ENCODE peak calls at places on chromosomes 5 and 9, in eight cellular contexts. E is MM.1S, G is neural crest cell, B is brain microvascular endothelial cell, M is colonic mucosa, U is upper lobe of right lung, K is A549, R is GM06990. N is an unnamed sample.

GRCh38 chr9:107312651-107313050 is 29.6 kb downstream of the RAD23B start:
- DNase-seq in K (no peak), B (peak), R (no peak), G (no peak), U (no peak), M (no peak), E (no peak), N (no peak)

GRCh38 chr5:106290841-106291240 is 1379.9 kb downstream of the EFNA5 start:
- DNase-seq in R (no peak), G (no peak), K (no peak), U (no peak), M (no peak), B (no peak), E (no peak), N (no peak)

GRCh38 chr5:124402144-124402581 is 344.3 kb downstream of the ZNF608 start:
- DNase-seq in B (no peak), U (peak), M (peak), E (no peak), K (no peak), R (no peak), G (no peak), N (no peak)

GRCh38 chr5:58357121-58357520 is 102.8 kb downstream of the PLK2 start:
- DNase-seq in G (no peak), R (no peak), K (no peak), M (no peak), E (no peak), U (no peak), B (no peak), N (no peak)

GRCh38 chr5:109803854-109804253 is 114.1 kb downstream of the MAN2A1 start:
- DNase-seq in K (no peak), R (no peak), B (no peak), M (no peak), G (no peak), U (no peak), E (no peak), N (no peak)

GRCh38 chr5:23820764-23821471 is 313.5 kb downstream of the PRDM9 start:
- DNase-seq in M (no peak), G (no peak), K (peak), E (peak), R (no peak), B (peak), U (no peak), N (no peak)

GRCh38 chr9:77834898-77835505 is 186.9 kb upstream of the GNA14 start:
- DNase-seq in E (no peak), R (no peak), B (no peak), U (no peak), G (no peak), K (no peak), M (peak), N (no peak)

GRCh38 chr9:97307091-97307490 is 368 bp upstream of the CCDC180 start:
- DNase-seq in G (peak), U (peak), M (peak), K (no peak), R (no peak), E (no peak), B (peak), N (no peak)

GRCh38 chr9:110337727-110338522 is at the start of gene TXNDC8:
- DNase-seq in U (no peak), B (no peak), K (no peak), E (no peak), M (no peak), R (no peak), G (no peak), N (no peak)

GRCh38 chr5:138981131-138981530 is 106.0 kb upstream of the LRRTM2 start:
- DNase-seq in R (no peak), B (peak), K (no peak), U (no peak), G (no peak), M (no peak), E (no peak), N (no peak)

GRCh38 chr5:148848378-148849031 is 22.1 kb downstream of the ADRB2 start:
- DNase-seq in B (no peak), K (no peak), R (no peak), M (no peak), E (no peak), G (no peak), U (no peak), N (no peak)

GRCh38 chr5:152264656-152265055 is 140.4 kb downstream of the NMUR2 start:
- DNase-seq in R (no peak), U (no peak), K (no peak), G (no peak), M (no peak), B (no peak), E (no peak), N (no peak)

GRCh38 chr9:76756273-76756650 is 8.0 kb upstream of the PCA3 start:
- DNase-seq in G (peak), M (peak), U (no peak), B (peak), R (no peak), E (no peak), K (peak), N (no peak)

GRCh38 chr5:76546497-76547102 is 76.6 kb downstream of the F2RL2 start:
- DNase-seq in B (no peak), K (no peak), G (no peak), M (no peak), E (peak), U (no peak), R (peak), N (no peak)

GRCh38 chr5:76542887-76543690 is 80.1 kb downstream of the F2RL2 start:
- DNase-seq in R (peak), G (no peak), B (no peak), M (no peak), K (no peak), E (peak), U (peak), N (peak)

GRCh38 chr5:76545184-76545583 is 78.0 kb downstream of the F2RL2 start:
- DNase-seq in U (no peak), K (no peak), E (no peak), R (no peak), B (no peak), G (no peak), M (peak), N (no peak)

GRCh38 chr5:76542236-76542635 is 81.0 kb downstream of the F2RL2 start:
- DNase-seq in G (no peak), R (no peak), K (no peak), U (no peak), E (no peak), B (no peak), M (no peak), N (no peak)

DNA sequence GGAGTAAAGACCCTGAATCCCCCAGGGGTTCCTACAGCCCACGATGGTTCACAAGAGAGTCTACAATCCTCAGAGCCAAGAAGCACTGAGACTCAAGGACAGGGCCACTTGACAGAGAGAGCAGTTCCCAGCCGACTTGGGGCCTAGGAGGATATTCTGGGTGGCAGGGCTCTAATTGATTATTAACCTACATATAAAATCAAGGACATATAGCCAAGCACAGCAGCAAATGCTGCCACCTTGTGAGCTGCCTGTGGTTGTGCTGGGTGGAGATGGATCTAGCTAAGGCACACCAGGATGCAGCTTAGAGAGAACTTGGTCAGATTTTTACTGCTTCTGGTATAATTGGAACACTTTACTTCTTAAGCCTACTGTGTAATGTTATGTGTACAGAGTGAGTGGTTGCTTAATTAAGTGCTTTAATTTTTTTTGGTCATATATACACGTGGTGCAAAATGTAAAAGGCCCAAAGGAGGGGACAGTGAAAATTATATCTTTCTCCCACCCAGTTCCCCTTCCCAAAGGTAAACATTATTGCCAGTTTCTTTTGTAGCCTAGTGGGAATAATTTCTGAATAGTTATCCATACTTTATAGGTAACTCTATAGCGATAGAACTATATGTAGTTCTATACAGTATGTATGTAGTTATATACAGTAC is 78.8 kb downstream of the F2RL2 start:
- DNase-seq in K (peak), R (no peak), B (peak), E (peak), G (peak), M (peak), U (no peak), N (peak)
- TF ChIP-seq CTCF in K (peak), R (peak), B (peak), E (peak), G (peak), M (peak), U (peak), N (peak)

DNA sequence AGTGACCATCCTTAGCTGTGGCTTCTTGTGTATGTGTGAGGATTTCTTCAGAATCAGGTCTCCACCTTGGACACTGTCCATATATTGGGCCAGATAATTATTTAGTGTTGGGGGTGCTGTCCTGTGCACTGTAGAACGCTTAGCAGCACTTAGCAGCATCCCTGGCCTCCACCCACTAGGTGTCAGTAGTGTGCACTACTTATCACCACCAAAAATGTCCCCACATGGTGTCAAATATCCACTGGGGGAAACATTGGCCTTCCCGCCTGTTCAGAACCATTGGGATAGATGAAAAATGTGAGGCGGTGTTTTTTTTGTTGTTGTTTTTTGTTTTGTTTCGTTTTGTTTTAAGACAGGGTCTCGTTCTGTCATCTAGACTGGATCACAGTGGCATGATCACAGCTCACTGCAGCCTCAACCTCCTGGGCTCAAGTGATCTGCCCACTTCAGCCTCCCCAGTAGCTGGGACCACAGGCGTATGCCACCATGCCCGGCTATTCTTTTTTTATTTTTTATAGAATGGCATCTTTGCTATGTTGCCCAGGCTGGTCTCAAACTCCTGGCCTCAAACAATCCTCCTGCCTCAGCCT is 67.7 kb downstream of the TENT4A start:
- DNase-seq in K (peak), E (peak), U (no peak), G (no peak), M (no peak), R (no peak), B (no peak), N (no peak)
- TF ChIP-seq CTCF in K (no peak), E (peak), U (peak), G (peak), M (peak), R (peak), B (peak), N (peak)

GRCh38 chr5:140570058-140570457 is 5.4 kb downstream of the SLC35A4 start:
- DNase-seq in B (no peak), U (peak), G (no peak), E (no peak), M (no peak), K (no peak), R (no peak), N (no peak)
- TF ChIP-seq CTCF in B (no peak), U (no peak), G (no peak), E (no peak), M (no peak), K (no peak), R (no peak), N (no peak)

DNA sequence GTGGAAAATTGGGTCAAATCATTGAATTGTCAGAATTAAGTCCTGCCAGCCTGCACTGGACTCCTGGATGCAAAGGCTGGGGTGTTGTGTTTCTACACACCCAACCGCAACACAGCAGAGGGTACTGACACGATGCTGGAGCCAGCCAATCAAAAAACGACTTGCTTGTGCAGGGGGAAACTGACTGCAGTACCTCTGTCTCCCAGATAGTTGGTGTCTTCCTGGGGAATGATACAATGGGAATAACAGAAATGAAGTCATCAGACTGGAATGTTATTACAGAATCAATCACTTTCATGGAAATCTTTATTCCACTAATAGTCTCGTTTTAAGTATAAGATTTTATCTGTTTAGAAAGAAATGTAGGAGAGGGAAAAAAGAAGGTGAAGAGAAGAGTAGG is 330.3 kb downstream of the MLLT3 start:
- DNase-seq in B (peak), G (no peak), K (peak), U (no peak), R (no peak), E (no peak), M (no peak), N (no peak)
- TF ChIP-seq CTCF in B (peak), G (peak), K (no peak), U (no peak), R (no peak), E (no peak), M (no peak), N (no peak)

GRCh38 chr5:53482717-53483638 is 2.5 kb downstream of the FST start:
- DNase-seq in R (peak), E (peak), G (peak), K (no peak), B (no peak), M (peak), U (peak), N (no peak)
- TF ChIP-seq CTCF in R (peak), E (peak), G (no peak), K (peak), B (peak), M (peak), U (peak), N (no peak)

GRCh38 chr5:55920784-55921183 is 69.6 kb downstream of the IL31RA start:
- DNase-seq in M (peak), G (no peak), U (no peak), E (no peak), R (no peak), B (peak), K (no peak), N (no peak)
- TF ChIP-seq CTCF in M (no peak), G (no peak), U (no peak), E (no peak), R (peak), B (peak), K (peak), N (no peak)